ENCODE peak calls at places on chromosomes 3 and 15, in four cellular contexts. One of them, this sample, is unnamed.

GRCh38 chr3:150414989-150415388 is 6.9 kb downstream of the TSC22D2 start:
- DNase-seq in HFFc6: peak
- DNase-seq in AG08396: no peak
- DNase-seq in smooth muscle cell of the brain vasculature: no peak
- DNase-seq in this sample: no peak

GRCh38 chr15:93089855-93090305 is 869 bp upstream of the RGMA start:
- DNase-seq in HFFc6: no peak
- DNase-seq in AG08396: no peak
- DNase-seq in smooth muscle cell of the brain vasculature: no peak
- DNase-seq in this sample: no peak

GRCh38 chr3:183159319-183159718 is 3.2 kb downstream of the LAMP3 start:
- DNase-seq in HFFc6: no peak
- DNase-seq in AG08396: no peak
- DNase-seq in smooth muscle cell of the brain vasculature: no peak
- DNase-seq in this sample: peak

GRCh38 chr3:54476876-54477275 is 354.5 kb downstream of the CACNA2D3 start:
- DNase-seq in HFFc6: no peak
- DNase-seq in AG08396: no peak
- DNase-seq in smooth muscle cell of the brain vasculature: no peak
- DNase-seq in this sample: peak

GRCh38 chr15:99114511-99115299 is 9.8 kb downstream of the SYNM start:
- DNase-seq in HFFc6: no peak
- DNase-seq in AG08396: no peak
- DNase-seq in smooth muscle cell of the brain vasculature: no peak
- DNase-seq in this sample: no peak

GRCh38 chr15:93196136-93196670 is 107.2 kb upstream of the RGMA start:
- DNase-seq in HFFc6: no peak
- DNase-seq in AG08396: no peak
- DNase-seq in smooth muscle cell of the brain vasculature: no peak
- DNase-seq in this sample: peak

GRCh38 chr15:88454867-88455810 is 12.0 kb downstream of the MRPL46 start:
- DNase-seq in HFFc6: peak
- DNase-seq in AG08396: peak
- DNase-seq in smooth muscle cell of the brain vasculature: no peak
- DNase-seq in this sample: peak

GRCh38 chr3:10600159-10601125 is 95.1 kb upstream of the ATP2B2 start:
- DNase-seq in HFFc6: no peak
- DNase-seq in AG08396: no peak
- DNase-seq in smooth muscle cell of the brain vasculature: no peak
- DNase-seq in this sample: no peak

GRCh38 chr3:71582612-71583568 is 638 bp downstream of the FOXP1 start:
- DNase-seq in HFFc6: no peak
- DNase-seq in AG08396: peak
- DNase-seq in smooth muscle cell of the brain vasculature: no peak
- DNase-seq in this sample: peak

GRCh38 chr15:68085052-68085451 is 30.9 kb downstream of the PIAS1 start:
- DNase-seq in HFFc6: no peak
- DNase-seq in AG08396: no peak
- DNase-seq in smooth muscle cell of the brain vasculature: no peak
- DNase-seq in this sample: no peak

GRCh38 chr15:83533548-83533947 is 86.4 kb downstream of the SH3GL3 start:
- DNase-seq in HFFc6: no peak
- DNase-seq in AG08396: no peak
- DNase-seq in smooth muscle cell of the brain vasculature: no peak
- DNase-seq in this sample: no peak

GRCh38 chr3:85330071-85330470 is 371.3 kb downstream of the CADM2 start:
- DNase-seq in HFFc6: no peak
- DNase-seq in AG08396: no peak
- DNase-seq in smooth muscle cell of the brain vasculature: no peak
- DNase-seq in this sample: no peak

GRCh38 chr15:60493166-60493565 is 14.2 kb upstream of the ICE2 start:
- DNase-seq in HFFc6: no peak
- DNase-seq in AG08396: no peak
- DNase-seq in smooth muscle cell of the brain vasculature: no peak
- DNase-seq in this sample: no peak

GRCh38 chr3:138187296-138188012 is at the start of gene ARMC8:
- DNase-seq in HFFc6: peak
- DNase-seq in AG08396: peak
- DNase-seq in smooth muscle cell of the brain vasculature: no peak
- DNase-seq in this sample: peak

GRCh38 chr15:77630956-77631789 is 1.5 kb downstream of the LINGO1 start:
- DNase-seq in HFFc6: no peak
- DNase-seq in AG08396: no peak
- DNase-seq in smooth muscle cell of the brain vasculature: no peak
- DNase-seq in this sample: peak

GRCh38 chr3:185846041-185846440 is 21.2 kb upstream of the IGF2BP2 start:
- DNase-seq in HFFc6: no peak
- DNase-seq in AG08396: no peak
- DNase-seq in smooth muscle cell of the brain vasculature: no peak
- DNase-seq in this sample: peak

GRCh38 chr15:44535509-44536297 is 1.2 kb upstream of the EIF3J start:
- DNase-seq in HFFc6: no peak
- DNase-seq in AG08396: peak
- DNase-seq in smooth muscle cell of the brain vasculature: no peak
- DNase-seq in this sample: peak

GRCh38 chr15:89442671-89443307 is 53.6 kb downstream of the RHCG start:
- DNase-seq in HFFc6: peak
- DNase-seq in AG08396: peak
- DNase-seq in smooth muscle cell of the brain vasculature: no peak
- DNase-seq in this sample: peak

GRCh38 chr3:14632445-14632930 is 19.1 kb upstream of the CCDC174 start:
- DNase-seq in HFFc6: no peak
- DNase-seq in AG08396: no peak
- DNase-seq in smooth muscle cell of the brain vasculature: no peak
- DNase-seq in this sample: no peak

GRCh38 chr3:153631664-153632063 is 469.6 kb downstream of the RAP2B start:
- DNase-seq in HFFc6: no peak
- DNase-seq in AG08396: no peak
- DNase-seq in smooth muscle cell of the brain vasculature: no peak
- DNase-seq in this sample: no peak

GRCh38 chr3:5053021-5053831 is 68.9 kb upstream of the ARL8B start:
- DNase-seq in HFFc6: peak
- DNase-seq in AG08396: peak
- DNase-seq in smooth muscle cell of the brain vasculature: no peak
- DNase-seq in this sample: peak

GRCh38 chr15:96339662-96340347 is 9.3 kb downstream of the NR2F2 start:
- DNase-seq in HFFc6: no peak
- DNase-seq in AG08396: no peak
- DNase-seq in smooth muscle cell of the brain vasculature: no peak
- DNase-seq in this sample: no peak

GRCh38 chr3:122682016-122682374 is 1.4 kb downstream of the PARP14 start:
- DNase-seq in HFFc6: no peak
- DNase-seq in AG08396: no peak
- DNase-seq in smooth muscle cell of the brain vasculature: no peak
- DNase-seq in this sample: no peak

GRCh38 chr3:132444333-132444732 is 27.0 kb downstream of the DNAJC13 start:
- DNase-seq in HFFc6: no peak
- DNase-seq in AG08396: no peak
- DNase-seq in smooth muscle cell of the brain vasculature: no peak
- DNase-seq in this sample: no peak

GRCh38 chr3:144866504-144866903 is 894.9 kb downstream of the DIPK2A start:
- DNase-seq in HFFc6: no peak
- DNase-seq in AG08396: no peak
- DNase-seq in smooth muscle cell of the brain vasculature: no peak
- DNase-seq in this sample: no peak

GRCh38 chr3:107404727-107405519 is 27.7 kb downstream of the CCDC54 start:
- DNase-seq in HFFc6: peak
- DNase-seq in AG08396: peak
- DNase-seq in smooth muscle cell of the brain vasculature: no peak
- DNase-seq in this sample: no peak

GRCh38 chr15:87707581-87708130 is 548.9 kb downstream of the NTRK3 start:
- DNase-seq in HFFc6: no peak
- DNase-seq in AG08396: no peak
- DNase-seq in smooth muscle cell of the brain vasculature: no peak
- DNase-seq in this sample: peak

GRCh38 chr3:39207361-39208192 is 15.2 kb upstream of the XIRP1 start:
- DNase-seq in HFFc6: no peak
- DNase-seq in AG08396: no peak
- DNase-seq in smooth muscle cell of the brain vasculature: no peak
- DNase-seq in this sample: no peak

GRCh38 chr3:132136334-132136716 is 101.5 kb upstream of the CPNE4 start:
- DNase-seq in HFFc6: no peak
- DNase-seq in AG08396: no peak
- DNase-seq in smooth muscle cell of the brain vasculature: no peak
- DNase-seq in this sample: no peak

GRCh38 chr15:68557469-68558317 is 21.1 kb upstream of the CORO2B start:
- DNase-seq in HFFc6: no peak
- DNase-seq in AG08396: no peak
- DNase-seq in smooth muscle cell of the brain vasculature: no peak
- DNase-seq in this sample: no peak

This sample was measured in mesendoderm.